ENCODE peak calls at places on chromosomes 7 and 10, in four cellular contexts. P is lower lobe of right lung, V is prostate gland, R is tibial nerve. B is an unnamed sample.

GRCh38 chr10:3757638-3758490 is 27.1 kb downstream of the KLF6 start:
- DNase-seq in R (no peak), V (no peak), P (no peak), B (peak; percentile 59)

GRCh38 chr7:105304040-105304895 is 84.5 kb downstream of the SRPK2 start:
- DNase-seq in P (no peak), R (no peak), V (peak; percentile 31), B (no peak)

GRCh38 chr7:157409753-157410727 is 73.2 kb downstream of the DNAJB6 start:
- DNase-seq in R (no peak), P (peak; percentile 42), V (no peak), B (no peak)

GRCh38 chr10:79316671-79317431 is 30.4 kb upstream of the PPIF start:
- DNase-seq in P (peak; percentile 20), R (no peak), V (no peak), B (no peak)

GRCh38 chr10:96017227-96017687 is 26.1 kb upstream of the CCNJ start:
- DNase-seq in V (peak; percentile 25), R (peak; percentile 67), P (no peak), B (no peak)

GRCh38 chr7:115009736-115010435 is 88.0 kb downstream of the MDFIC start:
- DNase-seq in R (peak; percentile 72), P (no peak), V (no peak), B (no peak)

GRCh38 chr7:24722386-24723177 is 34.7 kb downstream of the GSDME start:
- DNase-seq in V (no peak), P (no peak), R (no peak), B (no peak)

GRCh38 chr7:2158331-2159175 is 74.2 kb downstream of the MAD1L1 start:
- DNase-seq in R (no peak), P (peak; percentile 42), V (no peak), B (no peak)

GRCh38 chr7:122544463-122544862 is 154.5 kb downstream of the RNF133 start:
- DNase-seq in R (peak; percentile 8), P (no peak), V (no peak), B (no peak)

GRCh38 chr7:117704098-117704497 is 169.1 kb downstream of the CTTNBP2 start:
- DNase-seq in V (no peak), R (no peak), P (no peak), B (no peak)

GRCh38 chr10:22737587-22737986 is 23.2 kb upstream of the PIP4K2A start:
- DNase-seq in P (no peak), R (peak; percentile 20), V (no peak), B (no peak)

GRCh38 chr10:63456437-63457210 is 9.2 kb downstream of the JMJD1C start:
- DNase-seq in R (no peak), P (no peak), V (no peak), B (no peak)

GRCh38 chr10:646118-646524 is 43.3 kb downstream of the DIP2C start:
- DNase-seq in R (no peak), P (no peak), V (no peak), B (no peak)

GRCh38 chr10:89861584-89862287 is 160.3 kb downstream of the KIF20B start:
- DNase-seq in V (no peak), P (no peak), R (no peak), B (no peak)

GRCh38 chr10:12351447-12351846 is 2.1 kb downstream of the CAMK1D start:
- DNase-seq in P (no peak), V (no peak), R (no peak), B (no peak)

GRCh38 chr7:155813125-155813524 is 862 bp upstream of the SHH start:
- DNase-seq in P (peak; percentile 12), R (no peak), V (no peak), B (no peak)

GRCh38 chr7:51731086-51731485 is 414.5 kb upstream of the COBL start:
- DNase-seq in P (no peak), R (no peak), V (no peak), B (no peak)

GRCh38 chr7:100604976-100605911 is 3.1 kb downstream of the PCOLCE start:
- DNase-seq in V (no peak), R (no peak), P (peak; percentile 75), B (no peak)

GRCh38 chr7:155776606-155777005 is 35.7 kb downstream of the SHH start:
- DNase-seq in R (no peak), V (no peak), P (no peak), B (no peak)

GRCh38 chr7:11749629-11750028 is 82.4 kb downstream of the THSD7A start:
- DNase-seq in V (no peak), R (no peak), P (no peak), B (no peak)

GRCh38 chr10:87817291-87817872 is 644 bp downstream of the ATAD1 start:
- DNase-seq in P (no peak), V (no peak), R (peak; percentile 5), B (no peak)

GRCh38 chr7:130461256-130461655 is 20.4 kb upstream of the CEP41 start:
- DNase-seq in R (no peak), V (no peak), P (no peak), B (no peak)

GRCh38 chr7:21507627-21508343 is 35.1 kb upstream of the DNAH11 start:
- DNase-seq in P (no peak), R (peak; percentile 48), V (peak; percentile 18), B (no peak)

GRCh38 chr10:132808247-132808567 is 22.3 kb upstream of the NKX6-2 start:
- DNase-seq in R (no peak), P (no peak), V (no peak), B (no peak)

GRCh38 chr10:43204943-43205671 is 61.8 kb downstream of the RASGEF1A start:
- DNase-seq in V (no peak), R (no peak), P (peak; percentile 70), B (no peak)

DNA sequence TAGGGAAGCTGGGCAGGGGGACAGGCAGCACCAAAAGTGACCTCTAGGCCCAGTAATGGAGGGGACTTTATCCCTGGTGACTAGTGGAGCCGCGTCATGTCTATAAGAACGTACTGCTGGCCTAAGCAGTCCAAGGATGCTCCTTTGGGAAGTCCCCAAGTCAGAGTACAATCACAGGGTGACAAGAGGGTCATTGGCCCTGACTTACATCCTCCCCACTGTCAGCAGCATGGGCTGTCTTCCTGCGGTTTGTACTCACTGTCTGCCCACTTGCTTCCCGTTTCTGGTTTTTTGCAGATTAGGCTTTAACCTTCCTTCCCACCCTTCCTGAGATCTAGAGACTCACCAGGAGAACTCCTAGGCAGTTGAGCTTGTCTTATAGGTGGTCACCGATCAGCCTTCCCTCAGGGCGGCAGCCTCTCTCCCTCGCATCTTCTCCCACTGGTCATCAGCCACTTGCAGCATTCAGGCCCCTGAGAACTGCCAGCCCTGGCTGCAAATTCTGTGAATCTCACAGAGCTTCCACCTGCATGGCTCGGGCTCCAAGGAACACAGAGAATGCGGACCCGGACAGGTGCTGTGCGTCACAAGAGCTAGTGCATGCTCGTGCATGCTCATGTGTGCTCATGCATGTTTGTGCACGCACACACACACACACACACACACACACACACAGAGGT is 177.1 kb downstream of the ARHGAP12 start:
- DNase-seq in V (no peak), R (no peak), P (no peak), B (no peak)
- H3K4me1 ChIP-seq in V (peaks cover 7% of the 10 kb centered on the region), R (peaks cover 21% of the 10 kb centered on the region), P (peaks cover 24% of the 10 kb centered on the region), B (no peaks in the 10 kb centered on the region)

GRCh38 chr10:99524050-99524666 is 8.6 kb upstream of the NKX2-3 start:
- DNase-seq in V (no peak), P (no peak), R (no peak), B (no peak)

GRCh38 chr10:99523251-99523773 is 9.4 kb upstream of the NKX2-3 start:
- DNase-seq in R (no peak), P (no peak), V (no peak), B (no peak)

GRCh38 chr10:99525897-99526296 is 6.8 kb upstream of the NKX2-3 start:
- DNase-seq in R (no peak), P (no peak), V (no peak), B (no peak)

GRCh38 chr10:99526861-99527504 is 5.8 kb upstream of the NKX2-3 start:
- DNase-seq in V (no peak), P (no peak), R (no peak), B (no peak)

GRCh38 chr10:99524736-99525380 is 7.9 kb upstream of the NKX2-3 start:
- DNase-seq in P (no peak), V (no peak), R (no peak), B (no peak)
- H3K27ac ChIP-seq in P (no peak overlapping the region), V (no peak overlapping the region), R (no peak overlapping the region), B (no peak overlapping the region)

GRCh38 chr7:135147341-135147898 is 452 bp upstream of the TMEM140 start:
- DNase-seq in V (no peak), P (no peak), R (no peak), B (no peak)

GRCh38 chr7:135151162-135151932 is 3.5 kb downstream of the TMEM140 start:
- DNase-seq in P (no peak), V (no peak), R (no peak), B (no peak)

GRCh38 chr7:135143874-135144668 is 3.8 kb upstream of the TMEM140 start:
- DNase-seq in V (no peak), P (no peak), R (no peak), B (no peak)

GRCh38 chr7:135150072-135150782 is 2.4 kb downstream of the TMEM140 start:
- DNase-seq in R (no peak), P (no peak), V (no peak), B (no peak)

DNA sequence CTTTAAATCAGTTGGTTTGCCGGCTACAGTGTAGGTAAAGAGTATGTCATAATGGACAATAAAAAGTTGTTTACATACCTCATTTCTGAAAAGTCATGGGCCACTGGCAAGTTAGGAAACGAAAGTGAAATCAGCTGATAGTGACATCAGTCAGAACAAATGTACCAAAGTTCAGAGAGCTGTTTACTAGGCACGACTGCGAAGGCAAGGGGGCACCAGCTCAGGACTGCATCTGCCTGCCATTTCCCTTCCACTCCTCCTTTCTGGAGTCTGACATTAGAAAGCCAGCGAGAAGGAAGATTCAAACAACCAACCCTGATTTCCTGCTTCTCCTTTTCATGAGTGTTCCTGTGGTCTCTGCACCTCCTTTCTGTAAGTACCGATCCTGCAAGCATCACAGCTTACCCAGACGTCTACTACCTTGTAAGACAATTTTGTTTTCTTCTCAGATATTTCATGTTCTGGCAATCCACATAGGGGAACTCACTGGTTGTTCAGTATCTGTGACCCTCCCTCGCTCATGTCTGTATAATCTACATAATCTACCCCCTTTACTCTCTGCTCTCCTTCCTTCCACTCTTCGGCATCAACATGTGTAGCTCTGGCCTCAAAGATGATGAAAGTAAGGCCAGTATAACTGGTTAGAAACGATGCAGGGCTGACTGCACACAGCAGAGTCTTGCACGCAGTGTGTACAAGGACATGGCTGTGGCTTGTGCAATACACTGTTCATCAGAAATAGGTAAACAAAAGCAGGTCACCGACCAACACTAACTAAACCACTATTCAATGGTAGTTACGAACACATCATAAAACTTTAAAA is at the start of gene TMEM140:
- DNase-seq in R (peak; percentile 67), P (no peak), V (peak; percentile 61), B (peak; percentile 23)
- H3K4me1 ChIP-seq in R (peaks cover 12% of the 10 kb centered on the region), P (peaks cover 54% of the 10 kb centered on the region), V (peaks cover 5% of the 10 kb centered on the region), B (peaks cover 14% of the 10 kb centered on the region)

GRCh38 chr7:41576176-41576575 is 126.7 kb downstream of the INHBA start:
- DNase-seq in P (no peak), V (no peak), R (no peak), B (no peak)

GRCh38 chr7:41582116-41582515 is 120.8 kb downstream of the INHBA start:
- DNase-seq in P (no peak), V (no peak), R (no peak), B (no peak)

GRCh38 chr7:41581041-41581440 is 121.8 kb downstream of the INHBA start:
- DNase-seq in R (no peak), P (no peak), V (no peak), B (no peak)

GRCh38 chr7:41578700-41579099 is 124.2 kb downstream of the INHBA start:
- DNase-seq in P (no peak), R (no peak), V (no peak), B (no peak)

GRCh38 chr7:41579961-41580935 is 122.6 kb downstream of the INHBA start:
- DNase-seq in V (no peak), P (no peak), R (no peak), B (no peak)
- H3K27ac ChIP-seq in V (no peak overlapping the region), P (no peak overlapping the region), R (no peak overlapping the region), B (no peak overlapping the region)

GRCh38 chr10:77385315-77385714 is 252.3 kb downstream of the KCNMA1 start:
- DNase-seq in R (no peak), V (no peak), P (no peak), B (no peak)
- H3K4me1 ChIP-seq in R (no peaks in the 10 kb centered on the region), V (no peaks in the 10 kb centered on the region), P (no peaks in the 10 kb centered on the region), B (no peaks in the 10 kb centered on the region)